ENCODE peak calls at places on chromosomes 4 and X, in four cellular contexts. Z is IMR-90, G is upper lobe of right lung, E is breast epithelium. L is an unnamed sample.
A peak's percentile ranks its signal among the peaks of the same experiment; 100 is the strongest.

GRCh38 chr4:94649381-94650128 is 108.2 kb upstream of the BMPR1B start:
- DNase-seq in E (no peak), Z (peak; percentile 32), G (no peak), L (no peak)

GRCh38 chr4:3280466-3280865 is 12.4 kb upstream of the RGS12 start:
- DNase-seq in G (no peak), E (peak; percentile 14), Z (no peak), L (no peak)

GRCh38 chr4:26576171-26576829 is 7.6 kb upstream of the TBC1D19 start:
- DNase-seq in G (no peak), E (no peak), Z (peak; percentile 62), L (no peak)

GRCh38 chrX:63934160-63934559 is 149.1 kb upstream of the ARHGEF9 start:
- DNase-seq in E (no peak), Z (no peak), G (no peak), L (no peak)

GRCh38 chr4:40254961-40255721 is 58.3 kb downstream of the RHOH start:
- DNase-seq in G (no peak), Z (peak; percentile 48), E (no peak), L (no peak)

GRCh38 chr4:103451341-103451740 is 253.2 kb upstream of the CENPE start:
- DNase-seq in G (no peak), Z (no peak), E (no peak), L (no peak)

GRCh38 chrX:119541188-119541587 is 24.0 kb downstream of the STEEP1 start:
- DNase-seq in Z (peak; percentile 86), G (no peak), E (no peak), L (no peak)

GRCh38 chrX:15043538-15043937 is 170.3 kb downstream of the MOSPD2 start:
- DNase-seq in E (no peak), Z (no peak), G (no peak), L (no peak)

GRCh38 chrX:135974279-135974856 is 580 bp upstream of the MMGT1 start:
- DNase-seq in E (no peak), G (peak; percentile 87), Z (peak; percentile 52), L (peak; percentile 49)

GRCh38 chr4:2570551-2571222 is 34.2 kb downstream of the FAM193A start:
- DNase-seq in G (no peak), Z (no peak), E (no peak), L (no peak)

GRCh38 chr4:94517492-94517891 is 65.8 kb downstream of the PDLIM5 start:
- DNase-seq in G (no peak), E (no peak), Z (no peak), L (no peak)

GRCh38 chrX:44675364-44676024 is 132.8 kb upstream of the FUNDC1 start:
- DNase-seq in Z (peak; percentile 91), G (no peak), E (peak; percentile 24), L (peak; percentile 66)

GRCh38 chr4:136858911-136859310 is 673.4 kb downstream of the PCDH18 start:
- DNase-seq in Z (no peak), G (no peak), E (no peak), L (no peak)

GRCh38 chrX:3026074-3026588 is 15.1 kb upstream of the ARSF start:
- DNase-seq in Z (no peak), E (peak; percentile 48), G (no peak), L (no peak)

GRCh38 chr4:82467442-82467841 is 37.1 kb downstream of the ENOPH1 start:
- DNase-seq in E (no peak), G (no peak), Z (no peak), L (no peak)

GRCh38 chr4:1030559-1030958 is 19.1 kb downstream of the FGFRL1 start:
- DNase-seq in E (no peak), G (no peak), Z (no peak), L (no peak)

GRCh38 chr4:149031399-149031798 is 589.2 kb upstream of the NR3C2 start:
- DNase-seq in E (no peak), G (no peak), Z (peak; percentile 19), L (no peak)

GRCh38 chrX:48468247-48468671 is 1.8 kb downstream of the SLC38A5 start:
- DNase-seq in E (no peak), G (no peak), Z (no peak), L (no peak)

GRCh38 chrX:48465336-48465933 is 4.6 kb downstream of the SLC38A5 start:
- DNase-seq in E (no peak), G (no peak), Z (peak; percentile 96), L (no peak)

GRCh38 chrX:48467331-48467761 is 2.7 kb downstream of the SLC38A5 start:
- DNase-seq in Z (no peak), E (no peak), G (no peak), L (no peak)

GRCh38 chrX:48468693-48469691 is 1.1 kb downstream of the SLC38A5 start:
- DNase-seq in E (no peak), G (no peak), Z (no peak), L (no peak)

DNA sequence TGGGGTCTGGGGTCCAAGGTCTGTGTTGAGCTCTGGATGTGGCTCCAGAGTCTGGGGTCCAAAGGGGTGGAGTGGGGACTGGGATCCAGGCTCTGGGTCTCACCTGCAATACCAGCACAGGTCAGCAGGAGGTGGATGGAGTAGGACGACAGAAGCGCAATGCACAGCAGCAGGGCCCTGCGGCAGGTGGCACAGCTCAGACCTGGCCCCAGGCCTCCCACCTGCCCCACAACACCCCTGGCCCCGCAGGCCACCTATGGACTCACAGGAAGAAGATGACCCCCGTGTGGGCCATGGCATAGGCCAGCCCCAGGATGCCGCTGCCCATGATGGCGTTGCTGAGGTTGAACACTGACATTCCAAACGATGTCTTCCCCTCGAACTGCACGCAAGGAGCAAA is 3.4 kb downstream of the SLC38A5 start:
- DNase-seq in E (no peak), Z (no peak), G (no peak), L (no peak)
- TF ChIP-seq CTCF in E (no peak), Z (no peak), G (peak; percentile 13), L (no peak)

GRCh38 chr4:113604955-113605354 is 156.6 kb downstream of the CAMK2D start:
- DNase-seq in Z (peak; percentile 64), G (no peak), E (no peak), L (no peak)

GRCh38 chr4:113607147-113607720 is 154.3 kb downstream of the CAMK2D start:
- DNase-seq in E (no peak), Z (no peak), G (no peak), L (no peak)

GRCh38 chr4:113603926-113604325 is 157.6 kb downstream of the CAMK2D start:
- DNase-seq in Z (peak; percentile 40), G (no peak), E (no peak), L (no peak)

GRCh38 chr4:113610542-113610941 is 151.0 kb downstream of the CAMK2D start:
- DNase-seq in E (no peak), Z (no peak), G (no peak), L (no peak)

DNA sequence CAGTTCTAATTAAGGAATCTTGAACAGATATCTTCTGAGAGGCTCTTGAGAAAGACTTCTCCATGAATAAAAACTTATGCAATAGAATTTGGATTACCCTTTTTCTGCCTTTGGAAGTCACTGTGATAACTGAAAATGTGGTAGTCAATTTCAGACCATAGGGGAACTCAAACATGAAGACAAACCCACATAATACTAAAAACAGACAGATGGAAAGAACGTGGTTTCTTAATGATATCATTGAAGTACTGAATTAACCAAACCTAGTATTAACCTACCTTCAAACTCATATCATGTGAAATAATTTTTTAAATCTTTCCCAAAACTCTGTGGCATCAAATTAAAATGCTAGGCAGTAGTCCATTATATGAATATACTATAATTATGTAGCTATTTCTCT is 153.5 kb downstream of the CAMK2D start:
- DNase-seq in Z (no peak), G (no peak), E (no peak), L (no peak)
- H3K4me3 ChIP-seq in Z (no peak overlapping the region), G (no peak overlapping the region), E (no peak overlapping the region), L (no peak overlapping the region)

GRCh38 chr4:156977435-156978160 is 6.0 kb upstream of the PDGFC start:
- DNase-seq in G (no peak), E (no peak), Z (peak; percentile 97), L (no peak)
- H3K27ac ChIP-seq in G (no peak overlapping the region), E (no peak overlapping the region), Z (no peak overlapping the region), L (no peak overlapping the region)

DNA sequence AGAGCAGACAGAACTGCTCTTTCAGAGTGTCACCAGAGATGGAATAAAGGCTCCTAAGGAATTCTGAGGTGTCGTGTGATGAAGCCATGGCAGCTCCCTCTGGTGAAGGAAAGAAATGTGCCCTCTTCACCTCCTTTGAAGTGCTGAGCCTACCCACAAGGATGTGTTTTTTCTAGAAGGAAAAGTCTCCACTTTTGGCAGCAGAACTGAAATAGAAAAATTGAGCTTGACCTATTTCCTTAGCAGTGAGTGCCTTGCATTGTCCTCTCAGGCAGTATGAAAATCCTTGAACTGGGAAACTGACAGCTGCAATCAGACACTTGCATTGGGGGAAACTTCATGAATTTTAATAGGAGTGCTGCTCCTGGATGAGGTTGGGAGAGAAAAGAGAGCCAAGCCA is 95.2 kb downstream of the DCLK2 start:
- DNase-seq in G (no peak), Z (no peak), E (no peak), L (no peak)
- TF ChIP-seq CTCF in G (no peak), Z (no peak), E (no peak), L (no peak)

DNA sequence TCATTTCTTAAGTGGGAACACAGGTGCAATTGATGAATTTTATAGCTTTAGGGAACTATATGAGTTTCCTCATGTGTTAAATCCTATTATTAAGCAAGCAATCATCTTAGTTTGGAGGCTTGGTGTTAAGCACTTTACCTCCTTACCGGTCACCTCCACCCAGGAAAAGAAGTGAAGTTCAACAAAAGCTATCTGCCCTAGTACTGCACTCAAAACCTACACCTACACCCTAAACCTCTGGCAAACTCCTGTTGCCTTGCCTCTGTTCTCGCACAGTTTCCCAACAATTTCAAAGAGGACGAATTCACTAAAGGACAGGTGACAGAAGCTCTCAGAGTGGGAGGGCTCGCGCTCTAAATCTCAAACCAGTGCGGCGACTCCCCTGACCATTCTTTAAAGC is 85.7 kb upstream of the TENT5D start:
- DNase-seq in G (no peak), E (no peak), Z (no peak), L (no peak)
- H3K4me3 ChIP-seq in G (peak overlapping the region; percentile 33), E (peak overlapping the region; percentile 40), Z (no peak overlapping the region), L (no peak overlapping the region)

GRCh38 chrX:103538728-103539127 is 19.4 kb upstream of the RAB40A start:
- DNase-seq in G (no peak), E (no peak), Z (peak; percentile 21), L (no peak)
- H3K27ac ChIP-seq in G (peak overlapping the region; percentile 55), E (peak overlapping the region; percentile 81), Z (peak overlapping the region; percentile 48), L (no peak overlapping the region)

GRCh38 chr4:18039113-18039512 is 17.6 kb upstream of the LCORL start:
- DNase-seq in Z (peak; percentile 5), E (no peak), G (no peak), L (no peak)

GRCh38 chr4:18041114-18041513 is 19.6 kb upstream of the LCORL start:
- DNase-seq in Z (no peak), E (no peak), G (no peak), L (no peak)

GRCh38 chr4:18042012-18042411 is 20.5 kb upstream of the LCORL start:
- DNase-seq in G (no peak), Z (no peak), E (no peak), L (no peak)

GRCh38 chr4:18042754-18043153 is 21.2 kb upstream of the LCORL start:
- DNase-seq in E (no peak), G (no peak), Z (no peak), L (no peak)
- TF ChIP-seq CTCF in E (no peak), G (peak; percentile 20), Z (no peak), L (no peak)

GRCh38 chrX:145817666-145818521 is at the start of gene SLITRK2:
- DNase-seq in Z (no peak), G (no peak), E (no peak), L (no peak)
- H3K4me3 ChIP-seq in Z (no peak within 1 kb of the TSS), G (no peak within 1 kb of the TSS), E (peak within 1 kb of the TSS; percentile 37), L (peak within 1 kb of the TSS; percentile 61)

L was measured in dorsolateral prefrontal cortex.